ENCODE peak calls at places on chromosomes 1 and 21, in four cellular contexts. O is HCEC 1CT; Z is HEK293T; T is naive thymus-derived CD8-positive, alpha-beta T cell. J is an unnamed sample.

GRCh38 chr1:193406901-193407300 is 220.5 kb upstream of the B3GALT2 start:
- DNase-seq in O (peak), Z (peak), T (no peak), J (no peak)

GRCh38 chr1:81325404-81325803 is 475.3 kb upstream of the ADGRL2 start:
- DNase-seq in O (no peak), Z (no peak), T (no peak), J (no peak)

GRCh38 chr1:59669752-59670312 is 144.9 kb upstream of the HOOK1 start:
- DNase-seq in O (no peak), Z (no peak), T (no peak), J (no peak)

GRCh38 chr1:116962976-116963639 is 38.5 kb upstream of the CD101 start:
- DNase-seq in O (no peak), Z (no peak), T (no peak), J (no peak)

GRCh38 chr1:245790441-245790840 is 635.7 kb downstream of the KIF26B start:
- DNase-seq in O (peak), Z (no peak), T (no peak), J (no peak)

GRCh38 chr1:200258447-200259375 is 151.1 kb downstream of the ZNF281 start:
- DNase-seq in O (peak), Z (peak), T (no peak), J (no peak)

GRCh38 chr21:31293986-31294385 is 50.1 kb downstream of the TIAM1 start:
- DNase-seq in O (no peak), Z (no peak), T (no peak), J (no peak)

GRCh38 chr1:9143250-9143649 is 14.3 kb upstream of the GPR157 start:
- DNase-seq in O (peak), Z (peak), T (no peak), J (no peak)

GRCh38 chr21:31396399-31396798 is 52.3 kb upstream of the TIAM1 start:
- DNase-seq in O (no peak), Z (no peak), T (no peak), J (no peak)

GRCh38 chr21:25878334-25878733 is 143.6 kb downstream of the GABPA start:
- DNase-seq in O (no peak), Z (no peak), T (no peak), J (no peak)

GRCh38 chr1:31768407-31768806 is 4.3 kb upstream of the ADGRB2 start:
- DNase-seq in O (no peak), Z (no peak), T (no peak), J (no peak)

GRCh38 chr1:97524211-97524610 is 396.6 kb downstream of the DPYD start:
- DNase-seq in O (no peak), Z (no peak), T (no peak), J (no peak)

GRCh38 chr1:48356901-48357300 is 115.1 kb downstream of the SPATA6 start:
- DNase-seq in O (no peak), Z (no peak), T (no peak), J (no peak)

GRCh38 chr21:31730687-31731111 is 1.2 kb downstream of the SCAF4 start:
- DNase-seq in O (peak), Z (peak), T (no peak), J (no peak)

GRCh38 chr1:157442065-157442464 is 110.2 kb downstream of the FCRL5 start:
- DNase-seq in O (no peak), Z (no peak), T (no peak), J (no peak)

GRCh38 chr1:246971969-246972368 is 35.9 kb downstream of the ZNF695 start:
- DNase-seq in O (no peak), Z (no peak), T (no peak), J (no peak)